ENCODE peak calls at places on chromosomes 11 and 22, in five cellular contexts. R, W, J, K and T are unnamed samples.
A peak's percentile ranks its signal among the peaks of the same experiment; 100 is the strongest.

GRCh38 chr11:47257518-47258316 is at the start of gene NR1H3:
- DNase-seq in R (peak; percentile 38), W (peak; percentile 56), K (peak; percentile 47), J (peak; percentile 60), T (no peak)

GRCh38 chr11:19077965-19078364 is 17.4 kb upstream of the MRGPRX2 start:
- DNase-seq in R (no peak), K (no peak), W (no peak), J (no peak), T (no peak)

GRCh38 chr11:18772211-18772610 is 19.4 kb downstream of the PTPN5 start:
- DNase-seq in W (no peak), K (no peak), J (no peak), R (no peak), T (no peak)

GRCh38 chr22:43926349-43926710 is 2.7 kb downstream of the PNPLA3 start:
- DNase-seq in K (no peak), W (no peak), J (no peak), R (no peak), T (no peak)

GRCh38 chr22:20260071-20260722 is 7.9 kb downstream of the RTN4R start:
- DNase-seq in J (no peak), W (no peak), R (no peak), K (no peak), T (no peak)

GRCh38 chr11:111762526-111762925 is 3.7 kb downstream of the PPP2R1B start:
- DNase-seq in K (no peak), W (no peak), R (no peak), J (no peak), T (no peak)

GRCh38 chr22:41425704-41426365 is 20.8 kb downstream of the TOB2 start:
- DNase-seq in R (no peak), K (no peak), W (no peak), J (no peak), T (no peak)

GRCh38 chr22:36432592-36433317 is 45.0 kb upstream of the MYH9 start:
- DNase-seq in J (no peak), R (no peak), W (no peak), K (no peak), T (no peak)

GRCh38 chr22:20455709-20456063 is 18.1 kb upstream of the SCARF2 start:
- DNase-seq in J (no peak), R (no peak), K (no peak), W (no peak), T (no peak)

GRCh38 chr22:41725510-41726110 is 26.3 kb downstream of the MEI1 start:
- DNase-seq in K (no peak), R (no peak), W (no peak), J (no peak), T (no peak)

GRCh38 chr11:24198458-24198857 is 298.4 kb upstream of the LUZP2 start:
- DNase-seq in K (no peak), W (no peak), R (no peak), J (no peak), T (no peak)

GRCh38 chr11:95556342-95557151 is 233.0 kb downstream of the FAM76B start:
- DNase-seq in J (no peak), K (peak; percentile 26), R (peak; percentile 61), W (no peak), T (peak; percentile 75)

GRCh38 chr11:15651782-15652181 is 537.1 kb downstream of the INSC start:
- DNase-seq in J (no peak), W (no peak), R (no peak), K (no peak), T (no peak)

GRCh38 chr11:65524010-65524746 is 705 bp upstream of the SCYL1 start:
- DNase-seq in R (no peak), J (no peak), W (no peak), K (peak; percentile 14), T (no peak)

GRCh38 chr11:46285594-46286033 is 8.2 kb downstream of the CREB3L1 start:
- DNase-seq in K (no peak), J (no peak), R (peak; percentile 55), W (no peak), T (no peak)

GRCh38 chr11:112961751-112962747 is 829 bp downstream of the NCAM1 start:
- DNase-seq in K (peak; percentile 12), R (no peak), J (peak; percentile 49), W (peak; percentile 72), T (no peak)

GRCh38 chr11:114673661-114674060 is 4.7 kb upstream of the NXPE2 start:
- DNase-seq in R (no peak), W (no peak), J (no peak), K (no peak), T (no peak)

GRCh38 chr11:33182246-33182878 is 21.1 kb upstream of the CSTF3 start:
- DNase-seq in W (no peak), K (no peak), J (no peak), R (no peak), T (no peak)

GRCh38 chr22:47221840-47222615 is 459.6 kb downstream of the TBC1D22A start:
- DNase-seq in K (no peak), R (no peak), J (no peak), W (no peak), T (no peak)

GRCh38 chr11:36371161-36371560 is 75.1 kb downstream of the PRR5L start:
- DNase-seq in J (no peak), W (no peak), R (no peak), K (no peak), T (no peak)

GRCh38 chr11:81995907-81996306 is 737.8 kb downstream of the FAM181B start:
- DNase-seq in R (no peak), K (no peak), J (no peak), W (no peak), T (no peak)

GRCh38 chr11:45341379-45341778 is 55.2 kb upstream of the SYT13 start:
- DNase-seq in J (no peak), W (no peak), K (no peak), R (no peak), T (no peak)

GRCh38 chr11:36240746-36241295 is 48.4 kb downstream of the COMMD9 start:
- DNase-seq in K (no peak), W (no peak), J (no peak), R (no peak), T (no peak)

GRCh38 chr11:92266821-92267220 is 42.2 kb downstream of the FAT3 start:
- DNase-seq in K (no peak), R (no peak), W (no peak), J (no peak), T (no peak)

GRCh38 chr11:70872950-70873735 is 379.2 kb downstream of the SHANK2 start:
- DNase-seq in R (no peak), W (no peak), K (no peak), J (no peak), T (no peak)

GRCh38 chr22:46971141-46971775 is 208.8 kb downstream of the TBC1D22A start:
- DNase-seq in J (peak; percentile 18), K (no peak), W (no peak), R (no peak), T (no peak)

GRCh38 chr11:10564692-10565318 is 3.7 kb downstream of the LYVE1 start:
- DNase-seq in R (no peak), J (no peak), K (no peak), W (no peak), T (no peak)

GRCh38 chr11:104000798-104001197 is 35.6 kb upstream of the DDI1 start:
- DNase-seq in J (no peak), K (no peak), W (no peak), R (peak; percentile 66), T (no peak)

GRCh38 chr11:4019891-4020290 is 74.7 kb upstream of the RRM1 start:
- DNase-seq in R (no peak), J (no peak), K (no peak), W (no peak), T (no peak)

GRCh38 chr22:36027579-36027959 is 1.1 kb downstream of the RBFOX2 start:
- DNase-seq in R (no peak), W (no peak), J (no peak), K (peak; percentile 25), T (no peak)

GRCh38 chr11:60971520-60971919 is at the start of gene CD6:
- DNase-seq in W (no peak), J (no peak), R (no peak), K (no peak), T (no peak)

GRCh38 chr22:31085493-31085824 is 4.3 kb downstream of the SMTN start:
- DNase-seq in R (no peak), K (no peak), W (peak; percentile 75), J (peak; percentile 83), T (no peak)

GRCh38 chr22:30228509-30229359 is 17.8 kb downstream of the LIF start:
- DNase-seq in K (no peak), J (no peak), W (no peak), R (no peak), T (no peak)